ENCODE peak calls at places on chromosomes 4 and X, in four cellular contexts. J is heart left ventricle, S is cardiac fibroblast, Z is DMS153. F is an unnamed sample.

GRCh38 chrX:134520860-134521390 is 61.0 kb downstream of the HPRT1 start:
- DNase-seq in J (no peak), S (peak), Z (peak), F (peak)

GRCh38 chrX:34918091-34918736 is 24.4 kb upstream of the FAM47B start:
- DNase-seq in J (no peak), S (peak), Z (no peak), F (no peak)

GRCh38 chrX:129361566-129361965 is 161.7 kb downstream of the SMARCA1 start:
- DNase-seq in J (no peak), S (no peak), Z (no peak), F (no peak)

GRCh38 chr4:133188433-133189175 is 39.5 kb downstream of the PCDH10 start:
- DNase-seq in J (no peak), S (no peak), Z (no peak), F (no peak)

GRCh38 chr4:182370491-182370890 is 127.3 kb downstream of the TENM3 start:
- DNase-seq in J (no peak), S (no peak), Z (no peak), F (no peak)

GRCh38 chr4:1463088-1463926 is 57.1 kb upstream of the NKX1-1 start:
- DNase-seq in J (no peak), S (peak), Z (no peak), F (no peak)

GRCh38 chr4:7367894-7368293 is 66.8 kb downstream of the PSAPL1 start:
- DNase-seq in J (no peak), S (no peak), Z (no peak), F (no peak)

GRCh38 chr4:6530964-6531363 is 44.0 kb upstream of the MAN2B2 start:
- DNase-seq in J (no peak), S (no peak), Z (no peak), F (no peak)

GRCh38 chr4:189059996-189060570 is 880.6 kb upstream of the FRG1 start:
- DNase-seq in J (no peak), S (peak), Z (no peak), F (no peak)

GRCh38 chr4:164615964-164616363 is 138.0 kb upstream of the SMIM31 start:
- DNase-seq in J (no peak), S (no peak), Z (no peak), F (no peak)

GRCh38 chr4:120611092-120611491 is 311.4 kb downstream of the PRDM5 start:
- DNase-seq in J (no peak), S (no peak), Z (no peak), F (no peak)

GRCh38 chr4:183332447-183332846 is 10.2 kb upstream of the CLDN24 start:
- DNase-seq in J (no peak), S (no peak), Z (no peak), F (no peak)

GRCh38 chr4:109574443-109574850 is 14.4 kb downstream of the MCUB start:
- DNase-seq in J (no peak), S (peak), Z (peak), F (peak)

GRCh38 chrX:103362504-103362903 is 6.2 kb downstream of the TCEAL9 start:
- DNase-seq in J (no peak), S (peak), Z (no peak), F (peak)

GRCh38 chr4:85370400-85371032 is 104.4 kb upstream of the ARHGAP24 start:
- DNase-seq in J (peak), S (peak), Z (peak), F (peak)

GRCh38 chr4:8113611-8114343 is 44.8 kb downstream of the ABLIM2 start:
- DNase-seq in J (no peak), S (no peak), Z (no peak), F (no peak)

F was measured in endothelial cell of umbilical vein.